ENCODE peak calls at places on chromosomes 4 and X, in seven cellular contexts. W, M, I, D, B, Y and O are unnamed samples.

GRCh38 chr4:184453402-184454160 is 20.8 kb downstream of the IRF2 start:
- DNase-seq in M (no peak), I (peak), W (no peak), D (no peak), B (no peak), Y (peak), O (peak)

GRCh38 chr4:47899639-47900038 is 14.7 kb downstream of the NFXL1 start:
- DNase-seq in B (no peak), I (no peak), W (no peak), D (no peak), Y (no peak), M (no peak), O (no peak)

GRCh38 chr4:8727546-8728510 is 135.3 kb downstream of the CPZ start:
- DNase-seq in M (no peak), W (no peak), I (no peak), Y (no peak), B (no peak), D (peak), O (no peak)

GRCh38 chr4:81052119-81053068 is 21.9 kb downstream of the BMP3 start:
- DNase-seq in Y (peak), I (peak), D (peak), M (peak), W (peak), B (peak), O (peak)

GRCh38 chr4:143026459-143027170 is 158.1 kb upstream of the USP38 start:
- DNase-seq in I (peak), Y (no peak), W (no peak), D (no peak), B (no peak), M (no peak), O (no peak)

GRCh38 chrX:19627081-19627480 is 111.8 kb upstream of the MAP3K15 start:
- DNase-seq in M (no peak), B (no peak), W (no peak), I (no peak), D (no peak), Y (no peak), O (no peak)

GRCh38 chr4:26916195-26916594 is 55.6 kb downstream of the STIM2 start:
- DNase-seq in I (peak), D (no peak), W (peak), B (no peak), M (no peak), Y (no peak), O (peak)

GRCh38 chrX:72576161-72576896 is 3.7 kb upstream of the HDAC8 start:
- DNase-seq in M (no peak), I (peak), Y (no peak), B (no peak), W (no peak), D (no peak), O (no peak)